ENCODE peak calls at places on chromosome 18, in four cellular contexts. L is ureter, O is NCI-H2081, X is astrocyte of the hippocampus. D is an unnamed sample.

GRCh38 chr18:36476433-36476832 is 178.9 kb downstream of the FHOD3 start:
- DNase-seq in O (no peak), L (no peak), X (peak), D (no peak)

GRCh38 chr18:75831960-75832359 is 404.5 kb upstream of the SMIM21 start:
- DNase-seq in X (no peak), O (no peak), L (no peak), D (no peak)

GRCh38 chr18:50453014-50453680 is 78.3 kb downstream of the SKA1 start:
- DNase-seq in L (no peak), O (no peak), X (no peak), D (no peak)

GRCh38 chr18:35835366-35835765 is 137.1 kb upstream of the RMP24 start:
- DNase-seq in X (no peak), L (no peak), O (no peak), D (no peak)

GRCh38 chr18:48829443-48830149 is 121.2 kb downstream of the SMAD7 start:
- DNase-seq in X (no peak), O (no peak), L (peak), D (no peak)

GRCh38 chr18:8943900-8944870 is 158.3 kb upstream of the NDUFV2 start:
- DNase-seq in L (no peak), O (no peak), X (peak), D (no peak)

GRCh38 chr18:21727740-21728139 is 12.9 kb upstream of the MIB1 start:
- DNase-seq in O (no peak), L (no peak), X (no peak), D (no peak)

GRCh38 chr18:62616331-62616805 is 93.5 kb downstream of the ZCCHC2 start:
- DNase-seq in O (no peak), L (no peak), X (no peak), D (no peak)

GRCh38 chr18:9716375-9716774 is 8.3 kb downstream of the RAB31 start:
- DNase-seq in X (no peak), O (no peak), L (no peak), D (no peak)

GRCh38 chr18:51039138-51040112 is 9.4 kb downstream of the SMAD4 start:
- DNase-seq in O (no peak), X (no peak), L (no peak), D (no peak)

GRCh38 chr18:57353940-57354461 is 1.6 kb downstream of the ST8SIA3 start:
- DNase-seq in X (peak), L (no peak), O (peak), D (no peak)

GRCh38 chr18:26082475-26082874 is 7.9 kb downstream of the SS18 start:
- DNase-seq in L (no peak), X (peak), O (no peak), D (no peak)

GRCh38 chr18:23223641-23224040 is 88.4 kb downstream of the CABLES1 start:
- DNase-seq in O (no peak), L (no peak), X (no peak), D (no peak)

GRCh38 chr18:21896732-21897336 is 156.2 kb downstream of the MIB1 start:
- DNase-seq in X (no peak), O (no peak), L (no peak), D (no peak)

GRCh38 chr18:62584241-62585120 is 61.7 kb downstream of the ZCCHC2 start:
- DNase-seq in X (peak), L (peak), O (peak), D (peak)

GRCh38 chr18:42030586-42031182 is 75.7 kb downstream of the PIK3C3 start:
- DNase-seq in L (no peak), X (peak), O (no peak), D (no peak)

GRCh38 chr18:8798996-8799395 is 93.6 kb downstream of the MTCL1 start:
- DNase-seq in X (peak), O (no peak), L (no peak), D (no peak)

GRCh38 chr18:31275722-31276463 is 42.1 kb upstream of the DSG1 start:
- DNase-seq in X (peak), L (no peak), O (no peak), D (no peak)

GRCh38 chr18:8816805-8817204 is 111.4 kb downstream of the MTCL1 start:
- DNase-seq in L (no peak), X (peak), O (no peak), D (no peak)

GRCh38 chr18:77223653-77224052 is 26.0 kb upstream of the GALR1 start:
- DNase-seq in X (peak), O (no peak), L (no peak), D (no peak)

GRCh38 chr18:26619350-26619749 is 71.0 kb upstream of the KCTD1 start:
- DNase-seq in L (no peak), X (peak), O (no peak), D (no peak)

GRCh38 chr18:2538236-2538635 is 33.1 kb downstream of the METTL4 start:
- DNase-seq in O (no peak), L (no peak), X (no peak), D (no peak)

GRCh38 chr18:2655954-2656236 is 369 bp downstream of the SMCHD1 start:
- DNase-seq in O (peak), X (no peak), L (peak), D (no peak)